ENCODE peak calls at places on chromosomes 16 and 17, in four cellular contexts. R is AG10803, E is IMR-90, W is fibroblast of the aortic adventitia. H is an unnamed sample.

GRCh38 chr17:66462010-66462409 is 159.6 kb downstream of the PRKCA start:
- DNase-seq in W (no peak), E (no peak), R (no peak), H (no peak)

GRCh38 chr17:80866050-80866793 is 125.4 kb upstream of the CHMP6 start:
- DNase-seq in W (peak), E (peak), R (peak), H (peak)

GRCh38 chr17:42653179-42654124 is 5.6 kb upstream of the TUBG2 start:
- DNase-seq in R (peak), W (peak), E (peak), H (peak)

GRCh38 chr16:58196898-58197313 is 1.0 kb downstream of the CSNK2A2 start:
- DNase-seq in E (peak), W (peak), R (peak), H (peak)

GRCh38 chr16:22232277-22233049 is 26.4 kb downstream of the EEF2K start:
- DNase-seq in R (no peak), W (no peak), E (peak), H (peak)

GRCh38 chr17:72937687-72938086 is 154.8 kb downstream of the SLC39A11 start:
- DNase-seq in W (peak), R (no peak), E (no peak), H (no peak)

GRCh38 chr16:57752203-57752580 is 16.6 kb downstream of the KATNB1 start:
- DNase-seq in R (no peak), E (no peak), W (no peak), H (no peak)

GRCh38 chr17:74104921-74105320 is 98.6 kb upstream of the RPL38 start:
- DNase-seq in E (no peak), R (no peak), W (no peak), H (no peak)

GRCh38 chr16:85034591-85035433 is 7.2 kb downstream of the KIAA0513 start:
- DNase-seq in W (no peak), E (no peak), R (no peak), H (no peak)

GRCh38 chr16:57235128-57236092 is 9.6 kb upstream of the ARL2BP start:
- DNase-seq in E (peak), R (no peak), W (peak), H (peak)

GRCh38 chr17:4365628-4366311 is 705 bp downstream of the UBE2G1 start:
- DNase-seq in W (no peak), E (no peak), R (no peak), H (no peak)

DNA sequence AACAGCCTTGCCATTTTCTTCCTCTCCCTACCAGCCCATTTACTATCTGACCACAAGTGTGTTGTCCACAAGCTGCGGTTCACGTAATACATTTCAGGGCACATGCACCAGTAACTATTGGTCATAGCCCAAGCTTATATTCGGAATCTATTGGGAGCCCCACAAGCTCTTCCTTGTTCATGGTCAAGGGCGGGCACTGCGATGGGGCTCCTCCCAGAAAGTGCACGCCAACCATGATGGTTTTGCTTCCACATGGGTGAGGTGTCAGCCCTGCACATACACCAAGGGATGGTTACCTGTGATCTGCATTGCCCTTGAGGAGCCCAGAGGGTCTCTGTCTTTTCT is 12.1 kb downstream of the THRA start:
- DNase-seq in W (no peak), E (no peak), R (no peak), H (no peak)
- H3K4me3 ChIP-seq in W (no peak), E (no peak), R (no peak), H (no peak)

GRCh38 chr16:83720981-83721380 is 86.8 kb upstream of the HSBP1 start:
- DNase-seq in E (no peak), R (no peak), W (no peak), H (no peak)
- H3K4me3 ChIP-seq in E (no peak), R (no peak), W (no peak), H (no peak)

DNA sequence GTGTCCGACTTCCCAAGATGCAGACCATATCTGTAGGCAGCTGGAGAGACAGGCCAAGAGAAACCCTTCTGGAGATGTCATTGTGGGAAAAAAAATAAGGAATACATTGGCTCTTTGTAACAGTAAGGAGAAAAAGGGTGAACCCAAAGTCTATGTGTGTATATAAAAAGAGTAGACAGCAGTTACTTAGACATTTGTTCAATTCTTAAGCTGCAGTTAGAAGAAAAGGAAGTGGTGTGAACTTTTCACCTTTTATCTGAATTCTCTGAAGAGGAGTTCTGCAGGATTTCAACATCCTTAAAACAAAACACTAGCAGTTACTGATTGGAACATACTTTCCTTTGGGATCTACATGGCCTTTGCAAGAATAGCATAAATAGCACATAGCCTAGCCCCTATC is 21.7 kb downstream of the FAM117A start:
- DNase-seq in W (peak), R (peak), E (peak), H (peak)
- H3K4me3 ChIP-seq in W (no peak), R (no peak), E (no peak), H (no peak)

GRCh38 chr16:14344292-14344691 is 273.2 kb downstream of the MRTFB start:
- DNase-seq in E (peak), W (no peak), R (no peak), H (no peak)
- H3K4me3 ChIP-seq in E (no peak), W (no peak), R (no peak), H (no peak)

DNA sequence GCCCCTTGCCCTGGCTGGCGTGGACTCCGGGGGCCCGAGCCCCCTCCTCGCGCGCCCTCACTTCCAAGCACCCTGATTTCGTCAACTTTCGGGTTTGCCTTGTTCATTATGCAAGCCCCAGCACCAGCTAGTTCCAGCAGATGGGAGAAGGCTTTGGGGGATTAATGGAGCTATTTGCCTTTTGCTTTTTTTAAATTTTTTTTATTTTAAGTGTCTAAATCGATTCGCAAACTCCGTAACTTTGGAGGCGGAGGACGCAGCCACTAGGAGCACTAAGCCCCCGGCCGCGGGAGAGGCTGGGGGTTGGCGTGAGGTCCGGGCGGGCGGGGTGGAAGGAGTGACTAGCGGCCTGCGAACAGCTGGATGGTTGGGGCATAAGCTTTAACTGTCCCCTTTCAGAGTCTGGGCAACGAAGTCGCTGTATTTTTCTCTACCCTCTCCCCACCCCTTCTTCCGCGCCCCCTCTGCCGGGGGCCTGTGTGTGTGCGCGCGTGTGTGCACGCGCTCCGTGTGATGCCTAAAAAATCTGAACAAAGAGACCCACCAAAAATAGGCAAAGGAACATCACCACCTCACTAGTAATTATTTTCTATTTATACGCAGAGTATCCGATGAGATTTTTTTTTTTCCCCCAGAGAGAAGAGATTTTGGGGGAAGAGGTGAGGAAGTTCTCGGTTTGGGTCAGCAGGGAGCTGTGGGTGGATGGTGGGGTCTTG is 2.1 kb downstream of the SHISA9 start:
- DNase-seq in W (no peak), E (no peak), R (no peak), H (no peak)
- H3K4me3 ChIP-seq in W (no peak), E (no peak), R (peak), H (no peak)

GRCh38 chr17:1107083-1107776 is 72.6 kb downstream of the ABR start:
- DNase-seq in W (no peak), R (no peak), E (no peak), H (no peak)
- H3K4me3 ChIP-seq in W (peak), R (peak), E (no peak), H (no peak)

DNA sequence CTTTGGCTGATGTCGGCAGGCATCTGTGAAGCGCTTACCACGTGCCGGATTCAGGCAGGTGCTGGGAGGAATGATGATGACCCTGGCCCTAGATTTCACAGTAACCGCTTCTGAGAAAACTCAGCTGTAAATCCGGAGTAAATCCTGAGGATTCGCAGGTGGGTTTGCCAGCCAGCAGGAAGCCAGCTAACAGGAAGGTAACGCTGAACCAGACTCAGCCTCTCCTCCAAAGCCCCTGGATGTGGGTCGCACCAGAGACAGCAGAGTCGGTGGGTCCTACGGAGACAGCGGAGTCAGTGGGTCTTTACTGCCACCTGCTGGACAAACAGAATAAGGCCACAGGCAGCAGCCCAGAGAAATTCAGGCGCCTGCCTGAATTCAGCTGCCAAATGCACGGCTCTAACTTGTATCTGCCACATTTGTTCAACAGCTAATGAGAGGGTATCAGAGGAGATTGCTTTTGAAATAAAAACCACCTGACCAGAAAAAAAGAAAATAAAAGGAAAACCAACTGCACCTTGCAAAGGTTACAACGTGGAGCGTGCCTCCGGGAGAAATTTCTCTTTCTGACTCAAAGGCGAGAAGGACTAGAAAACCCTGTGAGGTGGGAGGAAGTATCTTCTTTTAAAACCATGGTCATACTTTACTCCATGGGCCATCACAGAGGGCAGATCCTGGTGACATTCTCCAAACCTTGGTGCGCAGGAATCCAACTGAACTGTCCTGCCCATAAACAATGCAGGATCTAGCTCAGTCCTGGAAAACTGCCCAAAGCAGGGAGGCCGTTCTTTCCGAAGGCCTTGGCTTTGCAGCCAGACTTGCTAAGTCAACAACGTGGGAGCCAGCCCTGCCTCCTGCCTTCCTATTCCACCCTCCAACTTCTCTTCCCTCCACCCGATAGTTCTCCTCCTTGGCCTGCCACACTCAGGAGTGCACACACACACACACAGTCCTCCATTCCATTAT is 16.3 kb downstream of the COPRS start:
- DNase-seq in R (peak), E (peak), W (peak), H (peak)
- H3K4me3 ChIP-seq in R (peak), E (no peak), W (peak), H (peak)

H was measured in choroid plexus epithelial cell.